ENCODE peak calls at places on chromosome 12, in four cellular contexts. One of them, this sample, is unnamed.

GRCh38 chr12:34394211-34395055 is 372.1 kb downstream of the ALG10 start:
- DNase-seq in HepG2: no peak
- DNase-seq in HCT116: no peak
- DNase-seq in K562: peak; percentile 2
- DNase-seq in this sample: peak; percentile 45

GRCh38 chr12:77686760-77687159 is 143.9 kb upstream of the NAV3 start:
- DNase-seq in HCT116: no peak
- DNase-seq in K562: no peak
- DNase-seq in HepG2: no peak
- DNase-seq in this sample: no peak

GRCh38 chr12:79555006-79555925 is 135.5 kb downstream of the PAWR start:
- DNase-seq in K562: no peak
- DNase-seq in HCT116: peak; percentile 26
- DNase-seq in HepG2: peak; percentile 62
- DNase-seq in this sample: no peak

GRCh38 chr12:77751939-77752338 is 78.8 kb upstream of the NAV3 start:
- DNase-seq in HCT116: no peak
- DNase-seq in HepG2: no peak
- DNase-seq in K562: no peak
- DNase-seq in this sample: no peak

GRCh38 chr12:111596985-111597730 is 2.0 kb downstream of the ATXN2 start:
- DNase-seq in HCT116: peak; percentile 59
- DNase-seq in K562: peak; percentile 41
- DNase-seq in HepG2: peak; percentile 70
- DNase-seq in this sample: peak; percentile 61

GRCh38 chr12:105317942-105318614 is 12.4 kb upstream of the C12orf75 start:
- DNase-seq in HCT116: no peak
- DNase-seq in K562: no peak
- DNase-seq in HepG2: peak; percentile 90
- DNase-seq in this sample: no peak

GRCh38 chr12:113860950-113861349 is 105.2 kb downstream of the RBM19 start:
- DNase-seq in HCT116: no peak
- DNase-seq in K562: peak; percentile 22
- DNase-seq in HepG2: no peak
- DNase-seq in this sample: no peak

GRCh38 chr12:108744021-108744897 is 12.9 kb upstream of the CORO1C start:
- DNase-seq in HCT116: no peak
- DNase-seq in HepG2: no peak
- DNase-seq in K562: no peak
- DNase-seq in this sample: no peak

GRCh38 chr12:29639893-29640495 is 142.5 kb upstream of the OVCH1 start:
- DNase-seq in HepG2: no peak
- DNase-seq in HCT116: no peak
- DNase-seq in K562: no peak
- DNase-seq in this sample: no peak

GRCh38 chr12:14785568-14785967 is 17.7 kb downstream of the WBP11 start:
- DNase-seq in HCT116: no peak
- DNase-seq in K562: no peak
- DNase-seq in HepG2: no peak
- DNase-seq in this sample: no peak

GRCh38 chr12:71045781-71046180 is 112.0 kb downstream of the TSPAN8 start:
- DNase-seq in K562: no peak
- DNase-seq in HepG2: no peak
- DNase-seq in HCT116: no peak
- DNase-seq in this sample: no peak

GRCh38 chr12:76158518-76159321 is 74.2 kb upstream of the NAP1L1 start:
- DNase-seq in K562: peak; percentile 76
- DNase-seq in HepG2: peak; percentile 53
- DNase-seq in HCT116: peak; percentile 34
- DNase-seq in this sample: no peak

GRCh38 chr12:68970951-68971350 is 38.0 kb upstream of the CPM start:
- DNase-seq in HepG2: no peak
- DNase-seq in HCT116: no peak
- DNase-seq in K562: no peak
- DNase-seq in this sample: no peak

GRCh38 chr12:116400671-116401357 is 123.3 kb upstream of the MED13L start:
- DNase-seq in HCT116: no peak
- DNase-seq in K562: no peak
- DNase-seq in HepG2: no peak
- DNase-seq in this sample: no peak

GRCh38 chr12:11601647-11602046 is 47.8 kb upstream of the ETV6 start:
- DNase-seq in K562: no peak
- DNase-seq in HCT116: no peak
- DNase-seq in HepG2: no peak
- DNase-seq in this sample: no peak

GRCh38 chr12:11578461-11578993 is 70.9 kb upstream of the ETV6 start:
- DNase-seq in HepG2: no peak
- DNase-seq in HCT116: no peak
- DNase-seq in K562: no peak
- DNase-seq in this sample: no peak

GRCh38 chr12:25187781-25188180 is 7.2 kb downstream of the DNAI7 start:
- DNase-seq in HCT116: no peak
- DNase-seq in K562: no peak
- DNase-seq in HepG2: no peak
- DNase-seq in this sample: no peak

GRCh38 chr12:47797432-47797831 is 22.3 kb downstream of the HDAC7 start:
- DNase-seq in HCT116: no peak
- DNase-seq in HepG2: no peak
- DNase-seq in K562: no peak
- DNase-seq in this sample: no peak

GRCh38 chr12:15831315-15831993 is 42.3 kb upstream of the EPS8 start:
- DNase-seq in HCT116: no peak
- DNase-seq in K562: no peak
- DNase-seq in HepG2: no peak
- DNase-seq in this sample: no peak

GRCh38 chr12:18750087-18750486 is 12.2 kb downstream of the CAPZA3 start:
- DNase-seq in HCT116: no peak
- DNase-seq in K562: no peak
- DNase-seq in HepG2: no peak
- DNase-seq in this sample: no peak

GRCh38 chr12:6163554-6164060 is 36.6 kb upstream of the CD9 start:
- DNase-seq in HCT116: no peak
- DNase-seq in K562: no peak
- DNase-seq in HepG2: no peak
- DNase-seq in this sample: no peak

GRCh38 chr12:107992870-107993451 is 136.1 kb upstream of the WSCD2 start:
- DNase-seq in HCT116: peak; percentile 56
- DNase-seq in K562: peak; percentile 38
- DNase-seq in HepG2: peak; percentile 49
- DNase-seq in this sample: no peak

GRCh38 chr12:59736786-59737185 is 141.0 kb downstream of the SLC16A7 start:
- DNase-seq in HCT116: no peak
- DNase-seq in HepG2: no peak
- DNase-seq in K562: no peak
- DNase-seq in this sample: no peak

GRCh38 chr12:19236656-19237055 is 107.1 kb downstream of the PLEKHA5 start:
- DNase-seq in HepG2: no peak
- DNase-seq in HCT116: no peak
- DNase-seq in K562: no peak
- DNase-seq in this sample: no peak

GRCh38 chr12:106091421-106091820 is 47.3 kb downstream of the NUAK1 start:
- DNase-seq in HCT116: no peak
- DNase-seq in K562: no peak
- DNase-seq in HepG2: no peak
- DNase-seq in this sample: no peak

GRCh38 chr12:4116251-4117111 is 157.1 kb upstream of the CCND2 start:
- DNase-seq in K562: no peak
- DNase-seq in HCT116: no peak
- DNase-seq in HepG2: peak; percentile 19
- DNase-seq in this sample: peak; percentile 38

GRCh38 chr12:62601765-62602444 is 135.3 kb downstream of the MON2 start:
- DNase-seq in HepG2: peak; percentile 31
- DNase-seq in HCT116: no peak
- DNase-seq in K562: no peak
- DNase-seq in this sample: no peak

GRCh38 chr12:109758406-109759075 is 44.9 kb downstream of the FAM222A start:
- DNase-seq in HepG2: no peak
- DNase-seq in K562: no peak
- DNase-seq in HCT116: no peak
- DNase-seq in this sample: peak; percentile 31

GRCh38 chr12:108637631-108638030 is 3.9 kb upstream of the SELPLG start:
- DNase-seq in HepG2: no peak
- DNase-seq in HCT116: no peak
- DNase-seq in K562: no peak
- DNase-seq in this sample: no peak

GRCh38 chr12:100356646-100357223 is at the start of gene SLC17A8:
- DNase-seq in HCT116: no peak
- DNase-seq in HepG2: no peak
- DNase-seq in K562: no peak
- DNase-seq in this sample: no peak

GRCh38 chr12:124333724-124334123 is 38.8 kb downstream of the RFLNA start:
- DNase-seq in HepG2: no peak
- DNase-seq in K562: no peak
- DNase-seq in HCT116: no peak
- DNase-seq in this sample: no peak

GRCh38 chr12:64608901-64609542 is 1.3 kb upstream of the RASSF3 start:
- DNase-seq in HepG2: peak; percentile 58
- DNase-seq in K562: peak; percentile 70
- DNase-seq in HCT116: peak; percentile 81
- DNase-seq in this sample: no peak

GRCh38 chr12:52230364-52231281 is 2.4 kb upstream of the KRT7 start:
- DNase-seq in HepG2: no peak
- DNase-seq in HCT116: no peak
- DNase-seq in K562: no peak
- DNase-seq in this sample: peak; percentile 80

GRCh38 chr12:66072135-66072534 is 58.4 kb downstream of the LLPH start:
- DNase-seq in HepG2: no peak
- DNase-seq in HCT116: no peak
- DNase-seq in K562: no peak
- DNase-seq in this sample: no peak

GRCh38 chr12:110458756-110459155 is 8.6 kb upstream of the ARPC3 start:
- DNase-seq in HCT116: no peak
- DNase-seq in K562: no peak
- DNase-seq in HepG2: no peak
- DNase-seq in this sample: no peak

GRCh38 chr12:59619461-59620240 is 23.8 kb downstream of the SLC16A7 start:
- DNase-seq in K562: no peak
- DNase-seq in HCT116: no peak
- DNase-seq in HepG2: no peak
- DNase-seq in this sample: no peak

GRCh38 chr12:116539905-116540482 is 19.2 kb upstream of the MAP1LC3B2 start:
- DNase-seq in K562: no peak
- DNase-seq in HepG2: no peak
- DNase-seq in HCT116: no peak
- DNase-seq in this sample: peak; percentile 58

GRCh38 chr12:96035283-96036236 is at the start of gene LTA4H:
- DNase-seq in HepG2: peak; percentile 97
- DNase-seq in K562: peak; percentile 93
- DNase-seq in HCT116: peak; percentile 98
- DNase-seq in this sample: peak; percentile 97
- TF ChIP-seq POLR2AphosphoS5 in HepG2: peak; percentile 99
- TF ChIP-seq POLR2AphosphoS5 in K562: no peak
- TF ChIP-seq POLR2AphosphoS5 in HCT116: peak; percentile 98
- TF ChIP-seq POLR2AphosphoS5 in this sample: peak; percentile 75

GRCh38 chr12:51216652-51217051 is 1.2 kb downstream of the POU6F1 start:
- DNase-seq in HepG2: no peak
- DNase-seq in HCT116: no peak
- DNase-seq in K562: no peak
- DNase-seq in this sample: no peak

GRCh38 chr12:51217968-51218606 is at the start of gene POU6F1:
- DNase-seq in HepG2: peak; percentile 57
- DNase-seq in HCT116: peak; percentile 51
- DNase-seq in K562: peak; percentile 93
- DNase-seq in this sample: peak; percentile 67

GRCh38 chr12:51218607-51219161 is 822 bp upstream of the POU6F1 start:
- DNase-seq in K562: peak; percentile 67
- DNase-seq in HepG2: peak; percentile 41
- DNase-seq in HCT116: no peak
- DNase-seq in this sample: no peak

GRCh38 chr12:51217133-51217967 is 512 bp downstream of the POU6F1 start:
- DNase-seq in HepG2: no peak
- DNase-seq in K562: peak; percentile 85
- DNase-seq in HCT116: no peak
- DNase-seq in this sample: peak; percentile 55

GRCh38 chr12:51219345-51219744 is 1.5 kb upstream of the POU6F1 start:
- DNase-seq in HepG2: peak; percentile 57
- DNase-seq in HCT116: no peak
- DNase-seq in K562: no peak
- DNase-seq in this sample: no peak
- H3K4me3 ChIP-seq in HepG2: peak overlapping the region; percentile 79
- H3K4me3 ChIP-seq in HCT116: no peak overlapping the region
- H3K4me3 ChIP-seq in K562: peak overlapping the region; percentile 71
- H3K4me3 ChIP-seq in this sample: no peak overlapping the region

GRCh38 chr12:22275847-22276246 is 58.7 kb downstream of the ST8SIA1 start:
- DNase-seq in HepG2: no peak
- DNase-seq in K562: no peak
- DNase-seq in HCT116: no peak
- DNase-seq in this sample: peak; percentile 87
- TF ChIP-seq POLR2AphosphoS5 in HepG2: no peak
- TF ChIP-seq POLR2AphosphoS5 in K562: no peak
- TF ChIP-seq POLR2AphosphoS5 in HCT116: no peak
- TF ChIP-seq POLR2AphosphoS5 in this sample: peak; percentile 92

DNA sequence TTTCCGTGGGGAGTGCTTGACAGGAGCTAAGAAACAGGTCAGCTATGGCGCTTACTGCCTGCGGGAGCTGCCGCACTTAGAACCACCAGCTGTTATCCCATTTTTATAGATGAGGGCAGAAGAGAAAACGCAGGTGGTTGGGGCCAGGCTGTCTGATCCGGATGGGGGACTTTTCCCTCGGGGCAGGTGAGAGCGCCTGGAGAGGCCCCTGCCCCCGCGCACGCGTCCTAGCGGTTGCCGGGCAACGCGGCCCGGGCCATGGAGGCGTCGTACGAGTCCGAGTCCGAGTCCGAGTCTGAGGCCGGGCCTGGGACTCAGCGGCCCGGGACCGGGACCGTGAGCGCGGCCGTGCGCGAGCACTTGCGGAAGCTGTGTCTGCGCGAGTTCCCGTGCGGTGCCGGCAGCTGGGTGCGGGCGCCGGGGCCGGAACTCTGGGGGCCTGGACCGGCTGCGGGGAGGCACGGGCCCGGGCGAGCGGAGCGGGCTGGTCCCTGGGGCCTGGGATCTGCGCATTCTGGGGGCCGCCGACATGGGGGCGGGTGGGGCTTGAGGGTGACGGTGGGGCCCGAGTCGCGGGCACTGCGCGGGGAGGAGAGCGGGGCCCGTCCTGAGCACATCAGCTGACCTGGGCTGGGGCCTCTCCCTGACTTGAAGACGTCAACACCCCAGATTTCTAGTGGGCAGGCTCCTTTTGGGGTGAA is at the start of gene LRRC43:
- DNase-seq in HCT116: no peak
- DNase-seq in HepG2: no peak
- DNase-seq in K562: no peak
- DNase-seq in this sample: no peak
- H3K4me3 ChIP-seq in HCT116: no peak within 1 kb of the TSS
- H3K4me3 ChIP-seq in HepG2: peak within 1 kb of the TSS; percentile 55
- H3K4me3 ChIP-seq in K562: no peak within 1 kb of the TSS
- H3K4me3 ChIP-seq in this sample: peak within 1 kb of the TSS; percentile 60

DNA sequence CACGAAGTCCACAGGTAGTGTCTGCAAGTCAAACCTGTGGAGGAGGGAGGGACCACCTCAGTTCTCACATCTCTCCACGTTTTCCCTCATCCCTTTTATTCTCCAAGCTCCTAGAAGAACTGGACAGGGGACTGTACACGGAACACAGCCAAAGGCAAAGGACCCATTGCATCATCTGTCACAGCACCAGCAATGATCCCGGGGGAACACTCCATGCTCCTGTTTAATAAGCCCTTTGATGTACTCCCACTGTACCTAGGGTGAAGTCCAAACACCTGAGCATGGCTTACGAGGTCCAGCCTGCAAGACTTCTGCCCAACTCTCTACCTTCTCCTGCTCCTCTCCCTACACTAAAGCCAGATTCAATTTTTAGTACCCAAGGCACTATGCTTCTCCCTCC is 26.5 kb downstream of the PRPF40B start:
- DNase-seq in HCT116: no peak
- DNase-seq in K562: no peak
- DNase-seq in HepG2: no peak
- DNase-seq in this sample: no peak
- TF ChIP-seq POLR2AphosphoS5 in HCT116: no peak
- TF ChIP-seq POLR2AphosphoS5 in K562: no peak
- TF ChIP-seq POLR2AphosphoS5 in HepG2: no peak
- TF ChIP-seq POLR2AphosphoS5 in this sample: no peak

This sample was measured in breast epithelium.